ENCODE peak calls at places on chromosomes 3 and 15, in eight cellular contexts. H is NCI-H1417; I is A172; K is stimulated activated CD4-positive, alpha-beta T cell treated with anti-CD3 and anti-CD28 coated beads, Interleukin-4, amount 100 ng/mL, for 1 hour; P is NCI-H2081; J is sciatic nerve; Q is DMS 273 treated with DMSO at 0.1 percent for 48 hours; O is CD8-positive, alpha-beta memory T cell. A is an unnamed sample.

GRCh38 chr3:187852842-187853727 is 107.8 kb upstream of the BCL6 start:
- DNase-seq in O (no peak), H (no peak), P (no peak), Q (no peak), K (no peak), I (no peak), J (no peak), A (no peak)

GRCh38 chr3:194330579-194330978 is 20.5 kb downstream of the CPN2 start:
- DNase-seq in Q (no peak), K (no peak), O (no peak), P (no peak), I (no peak), H (no peak), J (no peak), A (no peak)

GRCh38 chr15:88218557-88219214 is 37.9 kb downstream of the NTRK3 start:
- DNase-seq in P (no peak), I (no peak), K (no peak), Q (no peak), J (no peak), O (no peak), H (peak), A (no peak)

GRCh38 chr15:96348112-96349027 is 17.9 kb downstream of the NR2F2 start:
- DNase-seq in P (no peak), Q (no peak), H (no peak), I (no peak), O (no peak), J (no peak), K (no peak), A (no peak)

GRCh38 chr3:99128740-99129505 is 227.4 kb upstream of the DCBLD2 start:
- DNase-seq in I (peak), P (no peak), K (no peak), H (no peak), O (no peak), J (no peak), Q (no peak), A (no peak)

GRCh38 chr3:43203022-43203421 is 83.3 kb upstream of the SNRK start:
- DNase-seq in P (no peak), Q (no peak), O (no peak), J (no peak), K (no peak), H (no peak), I (no peak), A (no peak)

GRCh38 chr3:14170569-14171159 is 7.7 kb downstream of the XPC start:
- DNase-seq in P (no peak), I (peak), K (no peak), J (no peak), O (no peak), H (no peak), Q (no peak), A (no peak)

GRCh38 chr15:74725241-74725774 is at the start of gene CYP1A1:
- DNase-seq in Q (no peak), H (peak), P (no peak), I (no peak), K (peak), J (no peak), O (no peak), A (no peak)

GRCh38 chr3:168847293-168847883 is 751.7 kb upstream of the GOLIM4 start:
- DNase-seq in I (peak), H (peak), K (no peak), Q (no peak), O (no peak), J (no peak), P (peak), A (no peak)

GRCh38 chr15:82726816-82727215 is 17.1 kb upstream of the AP3B2 start:
- DNase-seq in Q (no peak), O (no peak), H (no peak), I (no peak), J (no peak), K (no peak), P (no peak), A (no peak)

A was measured in SIG-M5.